ENCODE peak calls at places on chromosomes 13 and 19, in eight cellular contexts. One of them, this sample, is unnamed. For H3K36me3, the result is how much of the 10 kb centered on the place peaks cover.

GRCh38 chr19:50922316-50922853 is 11.2 kb upstream of the KLK4 start:
- DNase-seq in testis: peak
- DNase-seq in HCT116: peak
- DNase-seq in naive thymus-derived CD4-positive, alpha-beta T cell: peak
- DNase-seq in neural progenitor cell: peak
- DNase-seq in psoas muscle: peak
- DNase-seq in SJSA1: peak
- DNase-seq in GM12878: peak
- DNase-seq in this sample: peak

GRCh38 chr19:49514151-49514550 is 1.7 kb downstream of the FCGRT start:
- DNase-seq in testis: no peak
- DNase-seq in GM12878: no peak
- DNase-seq in HCT116: no peak
- DNase-seq in neural progenitor cell: no peak
- DNase-seq in naive thymus-derived CD4-positive, alpha-beta T cell: no peak
- DNase-seq in psoas muscle: no peak
- DNase-seq in SJSA1: no peak
- DNase-seq in this sample: no peak

GRCh38 chr13:80116107-80116506 is 224.8 kb downstream of the SPRY2 start:
- DNase-seq in naive thymus-derived CD4-positive, alpha-beta T cell: no peak
- DNase-seq in psoas muscle: no peak
- DNase-seq in HCT116: no peak
- DNase-seq in SJSA1: peak
- DNase-seq in testis: no peak
- DNase-seq in neural progenitor cell: no peak
- DNase-seq in GM12878: no peak
- DNase-seq in this sample: no peak

GRCh38 chr13:48838193-48839000 is 137.3 kb upstream of the FNDC3A start:
- DNase-seq in HCT116: no peak
- DNase-seq in SJSA1: no peak
- DNase-seq in neural progenitor cell: no peak
- DNase-seq in psoas muscle: no peak
- DNase-seq in testis: no peak
- DNase-seq in GM12878: no peak
- DNase-seq in naive thymus-derived CD4-positive, alpha-beta T cell: no peak
- DNase-seq in this sample: no peak

GRCh38 chr19:17602872-17603552 is 47.6 kb downstream of the COLGALT1 start:
- DNase-seq in naive thymus-derived CD4-positive, alpha-beta T cell: no peak
- DNase-seq in testis: no peak
- DNase-seq in GM12878: no peak
- DNase-seq in psoas muscle: no peak
- DNase-seq in neural progenitor cell: no peak
- DNase-seq in HCT116: no peak
- DNase-seq in SJSA1: no peak
- DNase-seq in this sample: no peak

GRCh38 chr13:50919291-50919690 is 9.7 kb downstream of the RNASEH2B start:
- DNase-seq in HCT116: no peak
- DNase-seq in neural progenitor cell: no peak
- DNase-seq in testis: no peak
- DNase-seq in naive thymus-derived CD4-positive, alpha-beta T cell: no peak
- DNase-seq in SJSA1: no peak
- DNase-seq in GM12878: no peak
- DNase-seq in psoas muscle: no peak
- DNase-seq in this sample: no peak

GRCh38 chr19:6765738-6766356 is 1.4 kb downstream of the SH2D3A start:
- DNase-seq in psoas muscle: no peak
- DNase-seq in HCT116: peak
- DNase-seq in GM12878: no peak
- DNase-seq in neural progenitor cell: no peak
- DNase-seq in testis: no peak
- DNase-seq in SJSA1: no peak
- DNase-seq in naive thymus-derived CD4-positive, alpha-beta T cell: no peak
- DNase-seq in this sample: no peak

GRCh38 chr19:29054886-29055675 is 157.9 kb downstream of the UQCRFS1 start:
- DNase-seq in SJSA1: no peak
- DNase-seq in GM12878: no peak
- DNase-seq in HCT116: no peak
- DNase-seq in psoas muscle: no peak
- DNase-seq in testis: no peak
- DNase-seq in neural progenitor cell: no peak
- DNase-seq in naive thymus-derived CD4-positive, alpha-beta T cell: no peak
- DNase-seq in this sample: no peak

GRCh38 chr19:18901503-18901890 is 5.5 kb upstream of the CERS1 start:
- DNase-seq in naive thymus-derived CD4-positive, alpha-beta T cell: no peak
- DNase-seq in neural progenitor cell: no peak
- DNase-seq in psoas muscle: no peak
- DNase-seq in HCT116: no peak
- DNase-seq in SJSA1: no peak
- DNase-seq in testis: no peak
- DNase-seq in GM12878: no peak
- DNase-seq in this sample: no peak

GRCh38 chr19:13899393-13899792 is 6.5 kb downstream of the BRME1 start:
- DNase-seq in naive thymus-derived CD4-positive, alpha-beta T cell: no peak
- DNase-seq in SJSA1: no peak
- DNase-seq in psoas muscle: no peak
- DNase-seq in testis: no peak
- DNase-seq in HCT116: no peak
- DNase-seq in GM12878: no peak
- DNase-seq in neural progenitor cell: no peak
- DNase-seq in this sample: no peak

GRCh38 chr19:51018745-51019543 is 565 bp downstream of the KLK10 start:
- DNase-seq in HCT116: no peak
- DNase-seq in GM12878: no peak
- DNase-seq in SJSA1: no peak
- DNase-seq in naive thymus-derived CD4-positive, alpha-beta T cell: no peak
- DNase-seq in testis: peak
- DNase-seq in psoas muscle: no peak
- DNase-seq in neural progenitor cell: no peak
- DNase-seq in this sample: no peak

GRCh38 chr13:112764864-112765561 is 75.2 kb downstream of the ATP11A start:
- DNase-seq in naive thymus-derived CD4-positive, alpha-beta T cell: no peak
- DNase-seq in GM12878: no peak
- DNase-seq in HCT116: no peak
- DNase-seq in neural progenitor cell: no peak
- DNase-seq in psoas muscle: no peak
- DNase-seq in testis: no peak
- DNase-seq in SJSA1: no peak
- DNase-seq in this sample: no peak
- H3K27ac ChIP-seq in naive thymus-derived CD4-positive, alpha-beta T cell: no peak
- H3K27ac ChIP-seq in GM12878: no peak
- H3K27ac ChIP-seq in HCT116: no peak
- H3K27ac ChIP-seq in neural progenitor cell: no peak
- H3K27ac ChIP-seq in psoas muscle: no peak
- H3K27ac ChIP-seq in testis: no peak
- H3K27ac ChIP-seq in SJSA1: no peak
- H3K27ac ChIP-seq in this sample: no peak

DNA sequence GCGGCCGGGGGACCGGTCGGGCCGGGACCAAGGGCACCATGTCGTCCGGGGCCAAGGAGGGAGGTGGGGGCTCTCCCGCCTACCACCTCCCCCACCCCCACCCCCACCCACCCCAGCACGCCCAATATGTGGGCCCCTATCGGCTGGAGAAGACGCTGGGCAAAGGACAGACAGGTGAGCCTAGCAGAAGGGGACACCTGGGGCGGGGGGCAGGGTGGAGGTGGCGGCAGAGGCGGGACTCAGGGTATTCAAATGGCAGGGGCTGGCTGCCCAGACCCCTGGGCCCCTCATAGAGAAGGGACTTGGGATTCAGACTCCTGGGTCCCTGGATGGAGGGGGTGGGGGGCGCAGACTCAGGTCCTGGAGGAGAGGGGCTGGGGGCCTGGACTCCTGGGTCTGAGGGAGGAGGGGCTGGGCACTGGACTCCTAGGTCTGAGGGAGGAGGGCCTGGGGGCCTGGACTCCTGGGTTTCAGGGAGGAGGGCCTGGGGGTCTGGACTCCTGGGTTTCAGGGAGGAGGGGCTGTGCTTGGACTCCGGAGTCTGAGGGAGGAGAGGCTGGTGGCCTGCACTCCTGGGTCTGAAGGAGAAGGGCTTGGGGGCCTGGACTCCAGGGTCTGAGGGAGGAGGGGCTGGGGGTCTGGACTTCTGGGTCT is 735 bp downstream of the BRSK1 start:
- DNase-seq in SJSA1: no peak
- DNase-seq in GM12878: no peak
- DNase-seq in naive thymus-derived CD4-positive, alpha-beta T cell: no peak
- DNase-seq in neural progenitor cell: peak
- DNase-seq in psoas muscle: no peak
- DNase-seq in testis: no peak
- DNase-seq in HCT116: no peak
- DNase-seq in this sample: no peak
- H3K4me3 ChIP-seq in SJSA1: peak
- H3K4me3 ChIP-seq in GM12878: no peak
- H3K4me3 ChIP-seq in naive thymus-derived CD4-positive, alpha-beta T cell: no peak
- H3K4me3 ChIP-seq in neural progenitor cell: peak
- H3K4me3 ChIP-seq in psoas muscle: peak
- H3K4me3 ChIP-seq in testis: peak
- H3K4me3 ChIP-seq in HCT116: peak
- H3K4me3 ChIP-seq in this sample: peak

DNA sequence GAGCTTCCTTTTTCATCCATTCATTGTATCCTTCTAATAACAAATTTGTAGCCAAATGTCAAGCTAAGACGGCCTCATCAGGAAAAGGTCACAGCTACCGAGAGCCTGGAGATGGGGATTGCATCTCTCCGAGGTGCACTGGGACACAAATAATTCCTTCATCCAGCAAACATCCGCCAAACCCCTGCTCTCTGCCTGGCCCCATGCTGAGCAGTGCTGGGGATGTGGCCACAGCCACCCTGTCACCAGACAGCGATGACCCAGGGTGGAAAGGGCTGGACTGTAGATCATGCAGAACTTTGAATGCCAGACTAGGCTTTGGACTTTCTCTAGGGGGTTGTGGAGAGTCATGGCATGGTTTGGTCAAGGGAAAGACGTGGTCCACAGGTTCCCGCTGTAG is 1.9 kb downstream of the TOMM40 start:
- DNase-seq in psoas muscle: no peak
- DNase-seq in SJSA1: no peak
- DNase-seq in testis: no peak
- DNase-seq in naive thymus-derived CD4-positive, alpha-beta T cell: no peak
- DNase-seq in GM12878: no peak
- DNase-seq in neural progenitor cell: no peak
- DNase-seq in HCT116: no peak
- DNase-seq in this sample: no peak
- H3K36me3 ChIP-seq in psoas muscle: half or more
- H3K36me3 ChIP-seq in SJSA1: half or more
- H3K36me3 ChIP-seq in testis: under half
- H3K36me3 ChIP-seq in naive thymus-derived CD4-positive, alpha-beta T cell: under half
- H3K36me3 ChIP-seq in GM12878: under half
- H3K36me3 ChIP-seq in neural progenitor cell: under half
- H3K36me3 ChIP-seq in HCT116: half or more
- H3K36me3 ChIP-seq in this sample: half or more

GRCh38 chr19:40282920-40283319 is 2.2 kb downstream of the AKT2 start:
- DNase-seq in neural progenitor cell: no peak
- DNase-seq in GM12878: no peak
- DNase-seq in testis: no peak
- DNase-seq in SJSA1: no peak
- DNase-seq in HCT116: no peak
- DNase-seq in psoas muscle: no peak
- DNase-seq in naive thymus-derived CD4-positive, alpha-beta T cell: no peak
- DNase-seq in this sample: no peak

GRCh38 chr19:40284251-40284500 is 969 bp downstream of the AKT2 start:
- DNase-seq in testis: no peak
- DNase-seq in HCT116: no peak
- DNase-seq in naive thymus-derived CD4-positive, alpha-beta T cell: no peak
- DNase-seq in neural progenitor cell: no peak
- DNase-seq in psoas muscle: no peak
- DNase-seq in SJSA1: no peak
- DNase-seq in GM12878: no peak
- DNase-seq in this sample: no peak

GRCh38 chr19:40284501-40285352 is at the start of gene AKT2:
- DNase-seq in naive thymus-derived CD4-positive, alpha-beta T cell: peak
- DNase-seq in psoas muscle: peak
- DNase-seq in neural progenitor cell: peak
- DNase-seq in testis: peak
- DNase-seq in GM12878: peak
- DNase-seq in SJSA1: peak
- DNase-seq in HCT116: no peak
- DNase-seq in this sample: peak

GRCh38 chr19:40282209-40282580 is 3.0 kb downstream of the AKT2 start:
- DNase-seq in naive thymus-derived CD4-positive, alpha-beta T cell: no peak
- DNase-seq in GM12878: no peak
- DNase-seq in testis: no peak
- DNase-seq in neural progenitor cell: no peak
- DNase-seq in HCT116: no peak
- DNase-seq in psoas muscle: no peak
- DNase-seq in SJSA1: no peak
- DNase-seq in this sample: no peak

GRCh38 chr19:40283414-40284250 is 1.5 kb downstream of the AKT2 start:
- DNase-seq in neural progenitor cell: no peak
- DNase-seq in testis: no peak
- DNase-seq in GM12878: no peak
- DNase-seq in SJSA1: no peak
- DNase-seq in HCT116: no peak
- DNase-seq in psoas muscle: no peak
- DNase-seq in naive thymus-derived CD4-positive, alpha-beta T cell: no peak
- DNase-seq in this sample: no peak
- H3K27ac ChIP-seq in neural progenitor cell: no peak
- H3K27ac ChIP-seq in testis: peak
- H3K27ac ChIP-seq in GM12878: peak
- H3K27ac ChIP-seq in SJSA1: no peak
- H3K27ac ChIP-seq in HCT116: peak
- H3K27ac ChIP-seq in psoas muscle: peak
- H3K27ac ChIP-seq in naive thymus-derived CD4-positive, alpha-beta T cell: peak
- H3K27ac ChIP-seq in this sample: peak

GRCh38 chr19:44644391-44645016 is 794 bp downstream of the PVR start:
- DNase-seq in GM12878: no peak
- DNase-seq in neural progenitor cell: peak
- DNase-seq in HCT116: no peak
- DNase-seq in psoas muscle: peak
- DNase-seq in testis: peak
- DNase-seq in naive thymus-derived CD4-positive, alpha-beta T cell: no peak
- DNase-seq in SJSA1: no peak
- DNase-seq in this sample: no peak
- H3K4me3 ChIP-seq in GM12878: peak
- H3K4me3 ChIP-seq in neural progenitor cell: peak
- H3K4me3 ChIP-seq in HCT116: peak
- H3K4me3 ChIP-seq in psoas muscle: peak
- H3K4me3 ChIP-seq in testis: peak
- H3K4me3 ChIP-seq in naive thymus-derived CD4-positive, alpha-beta T cell: peak
- H3K4me3 ChIP-seq in SJSA1: peak
- H3K4me3 ChIP-seq in this sample: peak

DNA sequence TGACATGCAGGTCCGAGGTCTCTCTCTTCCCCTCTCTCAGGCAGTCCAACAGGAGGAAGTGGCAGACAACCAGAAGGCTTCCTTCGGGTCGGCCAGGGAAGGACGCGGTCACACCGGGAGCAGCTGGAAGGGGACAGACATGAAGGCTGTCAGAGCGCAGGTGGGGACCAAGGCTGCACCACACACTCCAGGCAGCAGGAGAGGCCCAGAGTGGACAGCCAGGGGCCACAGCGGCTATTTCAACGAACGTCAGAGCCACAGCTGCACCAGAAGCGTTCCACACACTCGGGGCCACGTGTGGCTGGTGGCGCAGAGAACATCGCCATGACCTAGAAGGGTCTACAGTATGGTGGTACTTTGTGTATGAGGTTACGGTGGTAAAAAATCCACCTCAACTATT is 16.0 kb upstream of the SLC39A3 start:
- DNase-seq in naive thymus-derived CD4-positive, alpha-beta T cell: no peak
- DNase-seq in HCT116: no peak
- DNase-seq in psoas muscle: no peak
- DNase-seq in testis: no peak
- DNase-seq in SJSA1: peak
- DNase-seq in GM12878: no peak
- DNase-seq in neural progenitor cell: no peak
- DNase-seq in this sample: no peak
- H3K36me3 ChIP-seq in naive thymus-derived CD4-positive, alpha-beta T cell: under half
- H3K36me3 ChIP-seq in HCT116: under half
- H3K36me3 ChIP-seq in psoas muscle: half or more
- H3K36me3 ChIP-seq in testis: under half
- H3K36me3 ChIP-seq in SJSA1: half or more
- H3K36me3 ChIP-seq in GM12878: under half
- H3K36me3 ChIP-seq in neural progenitor cell: under half
- H3K36me3 ChIP-seq in this sample: half or more

This sample was measured in left ventricle myocardium inferior.